ENCODE peak calls at places on chromosomes 1 and 21, in nine cellular contexts. One of them, this sample, is unnamed.
A peak's percentile ranks its signal among the peaks of the same experiment; 100 is the strongest.

GRCh38 chr1:115113781-115114180 is 24.5 kb upstream of the TSPAN2 start:
- DNase-seq in occipital lobe: no peak
- DNase-seq in cerebellar cortex: no peak
- DNase-seq in left kidney: no peak
- DNase-seq in CD8-positive, alpha-beta memory T cell: no peak
- DNase-seq in M059J: no peak
- DNase-seq in omental fat pad: no peak
- DNase-seq in activated CD4-positive, alpha-beta T cell treated with anti-CD3 and anti-CD28 coated beads for 48 hours: no peak
- DNase-seq in spleen: no peak
- DNase-seq in this sample: peak; percentile 44

GRCh38 chr21:31135536-31136184 is 97.4 kb upstream of the KRTAP19-8 start:
- DNase-seq in activated CD4-positive, alpha-beta T cell treated with anti-CD3 and anti-CD28 coated beads for 48 hours: no peak
- DNase-seq in left kidney: no peak
- DNase-seq in CD8-positive, alpha-beta memory T cell: no peak
- DNase-seq in M059J: no peak
- DNase-seq in occipital lobe: no peak
- DNase-seq in spleen: no peak
- DNase-seq in cerebellar cortex: no peak
- DNase-seq in omental fat pad: no peak
- DNase-seq in this sample: no peak

GRCh38 chr1:15574741-15575140 is 10.1 kb downstream of the AGMAT start:
- DNase-seq in left kidney: no peak
- DNase-seq in spleen: no peak
- DNase-seq in cerebellar cortex: no peak
- DNase-seq in CD8-positive, alpha-beta memory T cell: no peak
- DNase-seq in occipital lobe: no peak
- DNase-seq in omental fat pad: peak; percentile 10
- DNase-seq in M059J: no peak
- DNase-seq in activated CD4-positive, alpha-beta T cell treated with anti-CD3 and anti-CD28 coated beads for 48 hours: no peak
- DNase-seq in this sample: no peak

GRCh38 chr1:160844447-160845232 is 18.0 kb downstream of the CD244 start:
- DNase-seq in CD8-positive, alpha-beta memory T cell: no peak
- DNase-seq in occipital lobe: no peak
- DNase-seq in M059J: peak; percentile 18
- DNase-seq in spleen: no peak
- DNase-seq in activated CD4-positive, alpha-beta T cell treated with anti-CD3 and anti-CD28 coated beads for 48 hours: no peak
- DNase-seq in omental fat pad: no peak
- DNase-seq in cerebellar cortex: no peak
- DNase-seq in left kidney: no peak
- DNase-seq in this sample: no peak

GRCh38 chr1:70202173-70202758 is 3.1 kb downstream of the LRRC40 start:
- DNase-seq in cerebellar cortex: no peak
- DNase-seq in omental fat pad: no peak
- DNase-seq in spleen: no peak
- DNase-seq in occipital lobe: no peak
- DNase-seq in M059J: no peak
- DNase-seq in activated CD4-positive, alpha-beta T cell treated with anti-CD3 and anti-CD28 coated beads for 48 hours: no peak
- DNase-seq in CD8-positive, alpha-beta memory T cell: no peak
- DNase-seq in left kidney: no peak
- DNase-seq in this sample: no peak

GRCh38 chr1:117757668-117758067 is 151.8 kb downstream of the TENT5C start:
- DNase-seq in omental fat pad: no peak
- DNase-seq in occipital lobe: no peak
- DNase-seq in CD8-positive, alpha-beta memory T cell: no peak
- DNase-seq in left kidney: no peak
- DNase-seq in cerebellar cortex: no peak
- DNase-seq in activated CD4-positive, alpha-beta T cell treated with anti-CD3 and anti-CD28 coated beads for 48 hours: no peak
- DNase-seq in spleen: no peak
- DNase-seq in M059J: peak; percentile 72
- DNase-seq in this sample: no peak

GRCh38 chr1:42379794-42380616 is 587 bp upstream of the RIMKLA start:
- DNase-seq in left kidney: peak; percentile 65
- DNase-seq in omental fat pad: no peak
- DNase-seq in activated CD4-positive, alpha-beta T cell treated with anti-CD3 and anti-CD28 coated beads for 48 hours: peak; percentile 6
- DNase-seq in cerebellar cortex: peak; percentile 26
- DNase-seq in spleen: no peak
- DNase-seq in M059J: peak; percentile 48
- DNase-seq in occipital lobe: peak; percentile 55
- DNase-seq in CD8-positive, alpha-beta memory T cell: no peak
- DNase-seq in this sample: peak; percentile 65

GRCh38 chr1:241848680-241849344 is 808 bp downstream of the EXO1 start:
- DNase-seq in omental fat pad: no peak
- DNase-seq in CD8-positive, alpha-beta memory T cell: no peak
- DNase-seq in cerebellar cortex: no peak
- DNase-seq in occipital lobe: no peak
- DNase-seq in left kidney: peak; percentile 10
- DNase-seq in spleen: no peak
- DNase-seq in activated CD4-positive, alpha-beta T cell treated with anti-CD3 and anti-CD28 coated beads for 48 hours: no peak
- DNase-seq in M059J: peak; percentile 26
- DNase-seq in this sample: no peak

GRCh38 chr1:234486858-234487830 is 8.2 kb upstream of the TARBP1 start:
- DNase-seq in CD8-positive, alpha-beta memory T cell: no peak
- DNase-seq in M059J: peak; percentile 68
- DNase-seq in left kidney: peak; percentile 73
- DNase-seq in cerebellar cortex: peak; percentile 86
- DNase-seq in spleen: peak; percentile 37
- DNase-seq in activated CD4-positive, alpha-beta T cell treated with anti-CD3 and anti-CD28 coated beads for 48 hours: peak; percentile 26
- DNase-seq in occipital lobe: peak; percentile 47
- DNase-seq in omental fat pad: no peak
- DNase-seq in this sample: peak; percentile 78

GRCh38 chr1:47678464-47678980 is 240.7 kb downstream of the FOXD2 start:
- DNase-seq in cerebellar cortex: no peak
- DNase-seq in spleen: peak; percentile 22
- DNase-seq in activated CD4-positive, alpha-beta T cell treated with anti-CD3 and anti-CD28 coated beads for 48 hours: no peak
- DNase-seq in occipital lobe: no peak
- DNase-seq in omental fat pad: no peak
- DNase-seq in left kidney: no peak
- DNase-seq in M059J: no peak
- DNase-seq in CD8-positive, alpha-beta memory T cell: no peak
- DNase-seq in this sample: no peak

GRCh38 chr1:101235696-101236545 is 898 bp upstream of the S1PR1 start:
- DNase-seq in left kidney: peak; percentile 83
- DNase-seq in omental fat pad: no peak
- DNase-seq in occipital lobe: no peak
- DNase-seq in activated CD4-positive, alpha-beta T cell treated with anti-CD3 and anti-CD28 coated beads for 48 hours: peak; percentile 84
- DNase-seq in cerebellar cortex: peak; percentile 14
- DNase-seq in spleen: peak; percentile 90
- DNase-seq in M059J: peak; percentile 49
- DNase-seq in CD8-positive, alpha-beta memory T cell: peak; percentile 68
- DNase-seq in this sample: peak; percentile 56

GRCh38 chr1:231390071-231390470 is 32.0 kb downstream of the EGLN1 start:
- DNase-seq in CD8-positive, alpha-beta memory T cell: no peak
- DNase-seq in left kidney: no peak
- DNase-seq in omental fat pad: no peak
- DNase-seq in M059J: peak; percentile 70
- DNase-seq in spleen: no peak
- DNase-seq in cerebellar cortex: no peak
- DNase-seq in activated CD4-positive, alpha-beta T cell treated with anti-CD3 and anti-CD28 coated beads for 48 hours: no peak
- DNase-seq in occipital lobe: no peak
- DNase-seq in this sample: no peak

GRCh38 chr1:36248250-36248894 is 24.1 kb downstream of the THRAP3 start:
- DNase-seq in omental fat pad: peak; percentile 36
- DNase-seq in CD8-positive, alpha-beta memory T cell: no peak
- DNase-seq in M059J: peak; percentile 94
- DNase-seq in occipital lobe: no peak
- DNase-seq in left kidney: no peak
- DNase-seq in spleen: no peak
- DNase-seq in cerebellar cortex: no peak
- DNase-seq in activated CD4-positive, alpha-beta T cell treated with anti-CD3 and anti-CD28 coated beads for 48 hours: no peak
- DNase-seq in this sample: peak; percentile 51

GRCh38 chr1:65009176-65009575 is 42.8 kb upstream of the JAK1 start:
- DNase-seq in cerebellar cortex: no peak
- DNase-seq in M059J: no peak
- DNase-seq in spleen: no peak
- DNase-seq in occipital lobe: no peak
- DNase-seq in CD8-positive, alpha-beta memory T cell: no peak
- DNase-seq in left kidney: no peak
- DNase-seq in activated CD4-positive, alpha-beta T cell treated with anti-CD3 and anti-CD28 coated beads for 48 hours: no peak
- DNase-seq in omental fat pad: no peak
- DNase-seq in this sample: no peak

GRCh38 chr21:30793581-30794314 is 19.3 kb downstream of the KRTAP8-1 start:
- DNase-seq in M059J: no peak
- DNase-seq in cerebellar cortex: no peak
- DNase-seq in activated CD4-positive, alpha-beta T cell treated with anti-CD3 and anti-CD28 coated beads for 48 hours: no peak
- DNase-seq in omental fat pad: no peak
- DNase-seq in occipital lobe: no peak
- DNase-seq in left kidney: no peak
- DNase-seq in CD8-positive, alpha-beta memory T cell: no peak
- DNase-seq in spleen: no peak
- DNase-seq in this sample: no peak

GRCh38 chr1:118949317-118949716 is 38.8 kb downstream of the TBX15 start:
- DNase-seq in CD8-positive, alpha-beta memory T cell: no peak
- DNase-seq in occipital lobe: no peak
- DNase-seq in spleen: no peak
- DNase-seq in left kidney: peak; percentile 32
- DNase-seq in omental fat pad: no peak
- DNase-seq in cerebellar cortex: no peak
- DNase-seq in M059J: peak; percentile 76
- DNase-seq in activated CD4-positive, alpha-beta T cell treated with anti-CD3 and anti-CD28 coated beads for 48 hours: no peak
- DNase-seq in this sample: peak; percentile 70

GRCh38 chr1:30834249-30834648 is 74.3 kb downstream of the SDC3 start:
- DNase-seq in spleen: no peak
- DNase-seq in left kidney: no peak
- DNase-seq in M059J: no peak
- DNase-seq in cerebellar cortex: no peak
- DNase-seq in CD8-positive, alpha-beta memory T cell: no peak
- DNase-seq in omental fat pad: no peak
- DNase-seq in activated CD4-positive, alpha-beta T cell treated with anti-CD3 and anti-CD28 coated beads for 48 hours: no peak
- DNase-seq in occipital lobe: no peak
- DNase-seq in this sample: no peak

This sample was measured in AG20443.